ENCODE peak calls at places on chromosomes 3 and 15, in eight cellular contexts. K, V, X, N, O, S, M and B are unnamed samples.

GRCh38 chr3:184774996-184775715 is 36.8 kb upstream of the VPS8 start:
- DNase-seq in N (no peak), M (no peak), O (no peak), V (no peak), S (no peak), X (no peak), K (no peak), B (no peak)

GRCh38 chr15:89377842-89378698 is 43.4 kb upstream of the POLG start:
- DNase-seq in S (peak; percentile 91), K (no peak), V (no peak), X (no peak), O (no peak), N (no peak), M (no peak), B (no peak)

GRCh38 chr3:151971194-151971771 is 97.8 kb downstream of the SUCNR1 start:
- DNase-seq in N (no peak), V (no peak), S (no peak), M (no peak), K (no peak), X (no peak), O (peak; percentile 34), B (no peak)

GRCh38 chr3:88984266-88984665 is 123.2 kb upstream of the EPHA3 start:
- DNase-seq in M (no peak), X (no peak), O (no peak), N (no peak), V (no peak), S (no peak), K (no peak), B (no peak)

GRCh38 chr3:160565442-160566403 is at the start of gene KPNA4:
- DNase-seq in X (peak; percentile 95), V (peak; percentile 95), K (peak; percentile 95), O (peak; percentile 98), N (peak; percentile 98), M (peak; percentile 97), S (peak; percentile 99), B (peak; percentile 98)

GRCh38 chr3:43071313-43071893 is 34.5 kb downstream of the POMGNT2 start:
- DNase-seq in S (peak; percentile 49), V (peak; percentile 39), K (peak; percentile 2), M (peak; percentile 5), X (no peak), N (peak; percentile 2), O (no peak), B (no peak)

GRCh38 chr3:59654120-59654952 is 604.5 kb upstream of the CFAP20DC start:
- DNase-seq in S (peak; percentile 75), X (no peak), V (no peak), K (no peak), N (no peak), M (no peak), O (no peak), B (peak; percentile 80)

GRCh38 chr3:184977796-184978195 is 165.8 kb downstream of the VPS8 start:
- DNase-seq in N (no peak), V (no peak), O (no peak), K (no peak), M (no peak), S (no peak), X (no peak), B (no peak)

GRCh38 chr15:83837946-83838571 is 184.1 kb downstream of the ADAMTSL3 start:
- DNase-seq in V (peak; percentile 24), M (peak; percentile 3), K (no peak), O (no peak), X (no peak), N (peak; percentile 76), S (peak; percentile 67), B (peak; percentile 52)

GRCh38 chr15:65580287-65580686 is 30.6 kb downstream of the INTS14 start:
- DNase-seq in N (peak; percentile 48), K (no peak), X (no peak), O (no peak), S (peak; percentile 68), M (no peak), V (no peak), B (no peak)

GRCh38 chr3:123444744-123445143 is 4.1 kb downstream of the ADCY5 start:
- DNase-seq in V (no peak), S (no peak), K (no peak), O (no peak), M (no peak), X (no peak), N (no peak), B (no peak)

GRCh38 chr15:56537881-56538280 is 72.9 kb upstream of the MNS1 start:
- DNase-seq in V (peak; percentile 38), M (peak; percentile 89), K (peak; percentile 12), O (no peak), S (no peak), X (no peak), N (no peak), B (peak; percentile 45)

GRCh38 chr15:75114796-75115195 is 86.9 kb upstream of the C15orf39 start:
- DNase-seq in N (no peak), S (no peak), K (no peak), O (no peak), V (no peak), M (no peak), X (no peak), B (no peak)

GRCh38 chr15:58063612-58064011 is 1.9 kb downstream of the ALDH1A2 start:
- DNase-seq in X (no peak), N (no peak), K (no peak), O (no peak), M (no peak), S (no peak), V (no peak), B (no peak)

GRCh38 chr3:71011565-71012287 is 571.8 kb downstream of the FOXP1 start:
- DNase-seq in M (peak; percentile 44), X (peak; percentile 55), S (peak; percentile 66), O (no peak), V (no peak), N (no peak), K (no peak), B (no peak)

GRCh38 chr3:30720586-30721313 is 114.3 kb downstream of the TGFBR2 start:
- DNase-seq in K (no peak), X (peak; percentile 6), N (no peak), O (no peak), V (no peak), M (no peak), S (peak; percentile 97), B (no peak)

GRCh38 chr15:66625531-66625930 is 59.7 kb upstream of the LCTL start:
- DNase-seq in X (no peak), V (no peak), N (no peak), O (no peak), M (no peak), K (no peak), S (no peak), B (no peak)

GRCh38 chr15:70192041-70192440 is 94.3 kb upstream of the TLE3 start:
- DNase-seq in N (no peak), K (no peak), O (no peak), X (no peak), S (no peak), M (no peak), V (no peak), B (no peak)

GRCh38 chr15:77966540-77967290 is 110.8 kb downstream of the TBC1D2B start:
- DNase-seq in S (peak; percentile 57), X (peak; percentile 15), M (peak; percentile 65), O (peak; percentile 50), N (peak; percentile 56), V (peak; percentile 67), K (peak; percentile 24), B (no peak)

GRCh38 chr3:34969513-34969912 is 669.8 kb upstream of the ARPP21 start:
- DNase-seq in S (no peak), M (no peak), K (no peak), V (no peak), N (no peak), O (no peak), X (no peak), B (no peak)

GRCh38 chr3:168511428-168512014 is 415.8 kb upstream of the GOLIM4 start:
- DNase-seq in X (peak; percentile 17), O (no peak), M (peak; percentile 0), K (no peak), N (peak; percentile 12), V (no peak), S (peak; percentile 50), B (no peak)

GRCh38 chr3:161781381-161781780 is 284.8 kb downstream of the OTOL1 start:
- DNase-seq in V (no peak), N (no peak), M (no peak), X (no peak), O (no peak), K (no peak), S (peak; percentile 28), B (no peak)